ENCODE peak calls at places on chromosomes 5 and 9, in five cellular contexts. One of them, this sample, is unnamed.

GRCh38 chr5:107359033-107359915 is 311.5 kb downstream of the EFNA5 start:
- DNase-seq in fibroblast of lung: peak
- DNase-seq in esophagus squamous epithelium: no peak
- DNase-seq in neural progenitor cell: no peak
- DNase-seq in body of pancreas: no peak
- DNase-seq in this sample: peak

GRCh38 chr9:121725008-121725795 is 73.8 kb downstream of the DAB2IP start:
- DNase-seq in fibroblast of lung: peak
- DNase-seq in esophagus squamous epithelium: no peak
- DNase-seq in neural progenitor cell: no peak
- DNase-seq in body of pancreas: peak
- DNase-seq in this sample: peak

GRCh38 chr9:126148994-126149393 is 177.6 kb upstream of the MVB12B start:
- DNase-seq in fibroblast of lung: no peak
- DNase-seq in esophagus squamous epithelium: no peak
- DNase-seq in neural progenitor cell: no peak
- DNase-seq in body of pancreas: no peak
- DNase-seq in this sample: no peak

GRCh38 chr9:108467653-108468324 is 388.0 kb downstream of the ACTL7B start:
- DNase-seq in fibroblast of lung: peak
- DNase-seq in esophagus squamous epithelium: no peak
- DNase-seq in neural progenitor cell: no peak
- DNase-seq in body of pancreas: no peak
- DNase-seq in this sample: no peak

GRCh38 chr5:1725641-1726468 is 73.8 kb downstream of the MRPL36 start:
- DNase-seq in fibroblast of lung: no peak
- DNase-seq in esophagus squamous epithelium: no peak
- DNase-seq in neural progenitor cell: peak
- DNase-seq in body of pancreas: no peak
- DNase-seq in this sample: no peak

GRCh38 chr5:102937916-102938315 is 182.0 kb downstream of the GIN1 start:
- DNase-seq in fibroblast of lung: peak
- DNase-seq in esophagus squamous epithelium: no peak
- DNase-seq in neural progenitor cell: no peak
- DNase-seq in body of pancreas: no peak
- DNase-seq in this sample: no peak

GRCh38 chr9:22041329-22041728 is 32.2 kb upstream of the CDKN2B start:
- DNase-seq in fibroblast of lung: no peak
- DNase-seq in esophagus squamous epithelium: no peak
- DNase-seq in neural progenitor cell: no peak
- DNase-seq in body of pancreas: no peak
- DNase-seq in this sample: no peak

GRCh38 chr5:149488645-149489306 is 62.5 kb downstream of the CSNK1A1 start:
- DNase-seq in fibroblast of lung: no peak
- DNase-seq in esophagus squamous epithelium: no peak
- DNase-seq in neural progenitor cell: no peak
- DNase-seq in body of pancreas: no peak
- DNase-seq in this sample: no peak

GRCh38 chr5:135315394-135315793 is 83.6 kb downstream of the MACROH2A1 start:
- DNase-seq in fibroblast of lung: no peak
- DNase-seq in esophagus squamous epithelium: no peak
- DNase-seq in neural progenitor cell: no peak
- DNase-seq in body of pancreas: no peak
- DNase-seq in this sample: no peak

GRCh38 chr9:126698756-126699155 is 85.0 kb downstream of the LMX1B start:
- DNase-seq in fibroblast of lung: no peak
- DNase-seq in esophagus squamous epithelium: no peak
- DNase-seq in neural progenitor cell: no peak
- DNase-seq in body of pancreas: no peak
- DNase-seq in this sample: no peak

GRCh38 chr9:124452841-124453585 is 2.8 kb downstream of the ADGRD2 start:
- DNase-seq in fibroblast of lung: no peak
- DNase-seq in esophagus squamous epithelium: no peak
- DNase-seq in neural progenitor cell: no peak
- DNase-seq in body of pancreas: no peak
- DNase-seq in this sample: no peak

GRCh38 chr5:68287976-68288755 is 72.6 kb downstream of the PIK3R1 start:
- DNase-seq in fibroblast of lung: peak
- DNase-seq in esophagus squamous epithelium: no peak
- DNase-seq in neural progenitor cell: peak
- DNase-seq in body of pancreas: peak
- DNase-seq in this sample: no peak

GRCh38 chr5:57939771-57940170 is 457.2 kb upstream of the ACTBL2 start:
- DNase-seq in fibroblast of lung: no peak
- DNase-seq in esophagus squamous epithelium: no peak
- DNase-seq in neural progenitor cell: no peak
- DNase-seq in body of pancreas: no peak
- DNase-seq in this sample: no peak

GRCh38 chr9:103483471-103484096 is 488.5 kb downstream of the CYLC2 start:
- DNase-seq in fibroblast of lung: no peak
- DNase-seq in esophagus squamous epithelium: no peak
- DNase-seq in neural progenitor cell: no peak
- DNase-seq in body of pancreas: no peak
- DNase-seq in this sample: no peak

GRCh38 chr5:134124289-134125194 is 10.1 kb downstream of the TCF7 start:
- DNase-seq in fibroblast of lung: peak
- DNase-seq in esophagus squamous epithelium: no peak
- DNase-seq in neural progenitor cell: no peak
- DNase-seq in body of pancreas: no peak
- DNase-seq in this sample: no peak

GRCh38 chr5:180343110-180343845 is 9.9 kb downstream of the GFPT2 start:
- DNase-seq in fibroblast of lung: peak
- DNase-seq in esophagus squamous epithelium: no peak
- DNase-seq in neural progenitor cell: peak
- DNase-seq in body of pancreas: no peak
- DNase-seq in this sample: no peak

GRCh38 chr5:36414869-36415282 is 113.2 kb upstream of the RANBP3L start:
- DNase-seq in fibroblast of lung: peak
- DNase-seq in esophagus squamous epithelium: no peak
- DNase-seq in neural progenitor cell: peak
- DNase-seq in body of pancreas: no peak
- DNase-seq in this sample: peak

GRCh38 chr9:5971740-5972139 is 43.7 kb downstream of the RANBP6 start:
- DNase-seq in fibroblast of lung: peak
- DNase-seq in esophagus squamous epithelium: no peak
- DNase-seq in neural progenitor cell: no peak
- DNase-seq in body of pancreas: no peak
- DNase-seq in this sample: no peak

GRCh38 chr5:147887925-147888324 is 9.4 kb downstream of the SCGB3A2 start:
- DNase-seq in fibroblast of lung: no peak
- DNase-seq in esophagus squamous epithelium: no peak
- DNase-seq in neural progenitor cell: no peak
- DNase-seq in body of pancreas: no peak
- DNase-seq in this sample: no peak

GRCh38 chr5:1651250-1651649 is 127.5 kb upstream of the LPCAT1 start:
- DNase-seq in fibroblast of lung: no peak
- DNase-seq in esophagus squamous epithelium: no peak
- DNase-seq in neural progenitor cell: no peak
- DNase-seq in body of pancreas: no peak
- DNase-seq in this sample: no peak

GRCh38 chr5:151298465-151298864 is 5.1 kb downstream of the SLC36A3 start:
- DNase-seq in fibroblast of lung: no peak
- DNase-seq in esophagus squamous epithelium: no peak
- DNase-seq in neural progenitor cell: no peak
- DNase-seq in body of pancreas: no peak
- DNase-seq in this sample: no peak

GRCh38 chr9:36450110-36450732 is 50.2 kb upstream of the RNF38 start:
- DNase-seq in fibroblast of lung: peak
- DNase-seq in esophagus squamous epithelium: no peak
- DNase-seq in neural progenitor cell: peak
- DNase-seq in body of pancreas: peak
- DNase-seq in this sample: no peak

GRCh38 chr5:141695627-141696180 is 13.7 kb upstream of the ARAP3 start:
- DNase-seq in fibroblast of lung: no peak
- DNase-seq in esophagus squamous epithelium: no peak
- DNase-seq in neural progenitor cell: no peak
- DNase-seq in body of pancreas: no peak
- DNase-seq in this sample: no peak

GRCh38 chr5:28779161-28779754 is 1740.9 kb upstream of the CDH9 start:
- DNase-seq in fibroblast of lung: no peak
- DNase-seq in esophagus squamous epithelium: no peak
- DNase-seq in neural progenitor cell: peak
- DNase-seq in body of pancreas: no peak
- DNase-seq in this sample: no peak

GRCh38 chr9:114914139-114914538 is 16.3 kb downstream of the TNFSF8 start:
- DNase-seq in fibroblast of lung: no peak
- DNase-seq in esophagus squamous epithelium: no peak
- DNase-seq in neural progenitor cell: peak
- DNase-seq in body of pancreas: no peak
- DNase-seq in this sample: no peak
- TF ChIP-seq CTCF in fibroblast of lung: peak
- TF ChIP-seq CTCF in esophagus squamous epithelium: no peak
- TF ChIP-seq CTCF in neural progenitor cell: peak
- TF ChIP-seq CTCF in body of pancreas: no peak
- TF ChIP-seq CTCF in this sample: peak

DNA sequence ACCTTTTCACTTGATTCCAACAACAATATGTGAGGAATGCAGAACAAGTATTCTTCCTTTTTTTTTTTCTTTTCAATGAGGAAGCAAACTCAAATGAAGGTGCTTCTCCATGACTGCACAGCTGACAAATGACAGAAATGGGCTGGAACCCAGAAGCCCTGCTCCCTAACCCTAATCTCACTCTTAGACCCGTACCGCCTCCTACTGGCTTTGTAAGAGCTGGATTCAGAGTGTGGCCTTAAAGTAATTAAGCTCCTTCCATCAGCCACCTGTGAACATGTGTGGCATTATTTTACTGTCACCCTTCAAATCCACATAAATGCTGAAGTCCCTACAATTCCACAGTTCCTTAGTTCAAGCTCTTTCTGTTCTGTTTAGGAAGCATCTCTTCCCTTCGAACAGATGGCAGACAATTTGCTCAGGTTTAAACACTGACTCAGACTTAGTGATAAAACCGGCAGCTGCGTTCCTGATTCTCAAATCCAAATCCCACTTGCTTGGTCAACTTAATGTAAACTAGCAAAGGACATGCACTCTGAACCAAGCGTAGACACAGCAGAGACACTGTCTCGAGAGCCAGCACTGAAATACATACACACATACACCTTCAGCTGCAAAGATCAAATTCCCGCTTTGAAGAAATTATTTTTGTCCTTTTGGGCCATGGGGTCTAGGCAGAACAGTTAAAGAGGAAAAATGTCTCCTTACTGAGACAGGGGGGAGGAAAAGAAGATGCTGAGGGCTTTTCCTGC is 316.7 kb upstream of the TLE4 start:
- DNase-seq in fibroblast of lung: peak
- DNase-seq in esophagus squamous epithelium: no peak
- DNase-seq in neural progenitor cell: peak
- DNase-seq in body of pancreas: no peak
- DNase-seq in this sample: no peak
- TF ChIP-seq CTCF in fibroblast of lung: peak
- TF ChIP-seq CTCF in esophagus squamous epithelium: no peak
- TF ChIP-seq CTCF in neural progenitor cell: peak
- TF ChIP-seq CTCF in body of pancreas: no peak
- TF ChIP-seq CTCF in this sample: peak

DNA sequence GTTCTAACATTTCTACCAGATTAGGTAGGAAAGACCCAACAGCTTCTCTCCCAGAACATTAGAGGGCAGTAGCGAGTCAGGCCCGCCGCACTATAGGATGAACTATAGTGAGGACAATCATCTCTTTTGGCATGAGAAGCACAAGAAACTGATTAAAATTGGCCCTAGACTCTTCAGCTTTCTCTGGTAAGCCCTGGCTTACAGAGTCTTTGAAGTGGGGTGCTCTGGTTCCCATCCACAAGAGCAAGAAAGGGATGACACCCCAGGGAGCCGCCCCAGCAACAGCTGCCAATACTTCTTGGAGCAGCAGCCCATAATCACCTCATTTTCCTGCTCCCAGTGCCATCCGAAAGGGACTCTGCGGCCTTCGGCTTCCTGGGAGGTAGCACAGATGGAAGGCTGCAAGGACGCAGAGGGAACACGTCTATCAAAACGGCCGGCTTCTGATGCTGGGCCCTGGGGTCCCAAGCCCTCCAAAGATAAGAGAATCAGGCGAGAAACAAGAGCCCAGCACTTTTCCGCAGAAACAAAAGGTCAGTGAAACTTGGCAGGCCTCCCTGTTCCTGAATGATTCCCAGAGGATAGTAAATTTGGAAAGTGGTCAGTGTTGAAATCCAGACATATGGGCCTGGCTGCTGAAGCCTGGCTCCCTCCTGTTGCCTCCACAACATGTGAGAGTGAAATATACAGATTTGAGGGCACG is 69.3 kb downstream of the HSD17B3 start:
- DNase-seq in fibroblast of lung: peak
- DNase-seq in esophagus squamous epithelium: no peak
- DNase-seq in neural progenitor cell: peak
- DNase-seq in body of pancreas: peak
- DNase-seq in this sample: no peak
- TF ChIP-seq CTCF in fibroblast of lung: peak
- TF ChIP-seq CTCF in esophagus squamous epithelium: peak
- TF ChIP-seq CTCF in neural progenitor cell: peak
- TF ChIP-seq CTCF in body of pancreas: peak
- TF ChIP-seq CTCF in this sample: peak

DNA sequence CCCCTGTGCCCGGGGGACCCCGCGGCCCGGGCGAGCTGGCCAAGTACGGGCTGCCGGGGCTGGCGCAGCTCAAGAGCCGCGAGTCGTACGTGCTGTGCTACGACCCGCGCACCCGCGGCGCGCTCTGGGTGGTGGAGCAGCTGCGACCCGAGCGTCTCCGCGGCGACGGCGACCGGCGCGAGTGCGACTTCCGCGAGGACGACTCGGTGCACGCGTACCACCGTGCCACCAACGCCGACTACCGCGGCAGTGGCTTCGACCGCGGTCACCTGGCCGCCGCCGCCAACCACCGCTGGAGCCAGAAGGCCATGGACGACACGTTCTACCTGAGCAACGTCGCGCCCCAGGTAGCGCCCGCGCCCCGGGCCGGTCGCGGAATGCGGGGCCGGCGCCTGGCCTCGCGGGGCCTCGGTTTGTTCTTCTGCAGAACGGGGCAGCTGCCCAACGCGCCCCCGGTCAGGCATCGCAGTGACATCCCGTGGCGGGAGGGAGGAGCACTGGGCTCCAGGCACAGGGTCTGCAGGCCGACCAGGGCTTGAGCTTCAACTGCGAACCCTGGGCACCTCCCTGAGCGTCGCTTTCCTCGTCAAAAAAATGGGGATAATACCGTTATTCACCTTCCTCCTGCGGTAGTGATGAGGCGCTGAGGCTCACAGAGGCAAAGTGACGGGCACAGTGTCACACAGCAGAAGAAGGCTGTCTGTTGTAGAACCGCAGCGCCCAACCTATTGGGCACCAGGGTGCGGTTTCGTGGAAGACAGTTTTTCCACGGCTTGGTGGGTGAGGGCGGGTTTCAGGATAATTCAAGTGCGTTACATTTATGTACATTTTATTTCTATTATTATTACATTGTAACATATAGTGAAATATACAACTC is 777 bp downstream of the ENDOG start:
- DNase-seq in fibroblast of lung: no peak
- DNase-seq in esophagus squamous epithelium: no peak
- DNase-seq in neural progenitor cell: peak
- DNase-seq in body of pancreas: peak
- DNase-seq in this sample: no peak
- TF ChIP-seq CTCF in fibroblast of lung: no peak
- TF ChIP-seq CTCF in esophagus squamous epithelium: no peak
- TF ChIP-seq CTCF in neural progenitor cell: no peak
- TF ChIP-seq CTCF in body of pancreas: no peak
- TF ChIP-seq CTCF in this sample: no peak

GRCh38 chr9:7094052-7094451 is 336.3 kb downstream of the KDM4C start:
- DNase-seq in fibroblast of lung: no peak
- DNase-seq in esophagus squamous epithelium: no peak
- DNase-seq in neural progenitor cell: peak
- DNase-seq in body of pancreas: no peak
- DNase-seq in this sample: no peak
- TF ChIP-seq CTCF in fibroblast of lung: no peak
- TF ChIP-seq CTCF in esophagus squamous epithelium: no peak
- TF ChIP-seq CTCF in neural progenitor cell: peak
- TF ChIP-seq CTCF in body of pancreas: peak
- TF ChIP-seq CTCF in this sample: peak

This sample was measured in AG09319.